ENCODE peak calls at places on chromosomes 6 and 20, in nine cellular contexts. T is cardiac muscle cell; D is NCI-H1105; F is NCI-H2081; G is mesothelial cell of epicardium; X is effector CD4-positive, alpha-beta T cell; Q is germinal center; A is fibroblast of the aortic adventitia; H is glomerular endothelial cell. C is an unnamed sample.
A peak's percentile ranks its signal among the peaks of the same experiment; 100 is the strongest.

GRCh38 chr6:155381856-155382690 is 67.8 kb upstream of the TFB1M start:
- DNase-seq in T (peak; percentile 56), Q (no peak), A (peak; percentile 50), D (no peak), G (no peak), X (no peak), F (no peak), H (no peak), C (no peak)

GRCh38 chr6:42726485-42727083 is 4.2 kb upstream of the PRPH2 start:
- DNase-seq in F (peak; percentile 79), G (no peak), T (peak; percentile 95), A (peak; percentile 94), Q (peak; percentile 89), H (no peak), X (peak; percentile 65), D (peak; percentile 59), C (peak; percentile 90)

GRCh38 chr6:88013015-88013414 is 34.6 kb upstream of the SPACA1 start:
- DNase-seq in A (peak; percentile 0), X (no peak), D (no peak), H (no peak), Q (no peak), T (no peak), G (no peak), F (no peak), C (no peak)

GRCh38 chr20:60700728-60701127 is 551.3 kb upstream of the CDH4 start:
- DNase-seq in H (no peak), T (no peak), Q (no peak), A (peak; percentile 10), F (no peak), X (no peak), D (no peak), G (no peak), C (no peak)

GRCh38 chr6:21625642-21626041 is 32.1 kb downstream of the SOX4 start:
- DNase-seq in Q (no peak), T (no peak), A (no peak), H (no peak), D (no peak), X (no peak), F (no peak), G (no peak), C (no peak)

GRCh38 chr20:62202676-62203377 is 17.3 kb downstream of the HRH3 start:
- DNase-seq in H (no peak), G (no peak), T (no peak), X (no peak), F (no peak), Q (no peak), D (no peak), A (no peak), C (peak; percentile 69)

GRCh38 chr20:58416832-58417231 is 27.8 kb downstream of the VAPB start:
- DNase-seq in A (no peak), G (no peak), F (no peak), X (no peak), D (no peak), T (no peak), H (no peak), Q (no peak), C (no peak)

GRCh38 chr6:165717732-165718465 is 54.9 kb upstream of the PDE10A start:
- DNase-seq in G (no peak), X (no peak), D (no peak), H (no peak), Q (no peak), F (no peak), A (peak; percentile 85), T (peak; percentile 76), C (no peak)

GRCh38 chr6:53492860-53493634 is 51.9 kb downstream of the GCLC start:
- DNase-seq in A (peak; percentile 83), G (no peak), D (peak; percentile 21), F (peak; percentile 47), X (no peak), Q (peak; percentile 25), H (peak; percentile 41), T (peak; percentile 72), C (peak; percentile 44)

GRCh38 chr6:55853008-55854001 is 22.1 kb downstream of the BMP5 start:
- DNase-seq in F (no peak), G (no peak), X (no peak), D (no peak), H (no peak), Q (no peak), A (no peak), T (no peak), C (no peak)